ENCODE peak calls at places on chromosomes 3 and 15, in five cellular contexts. One of them, this sample, is unnamed.

GRCh38 chr3:182487621-182488020 is 305.7 kb upstream of the ATP11B start:
- DNase-seq in uterus: no peak
- DNase-seq in glutamatergic neuron: no peak
- DNase-seq in T-cell: no peak
- DNase-seq in stimulated activated naive CD4-positive, alpha-beta T cell: no peak
- DNase-seq in this sample: no peak

GRCh38 chr15:31464216-31465082 is 137.8 kb downstream of the KLF13 start:
- DNase-seq in uterus: no peak
- DNase-seq in glutamatergic neuron: no peak
- DNase-seq in T-cell: no peak
- DNase-seq in stimulated activated naive CD4-positive, alpha-beta T cell: no peak
- DNase-seq in this sample: no peak

GRCh38 chr15:75203908-75204263 is 2.2 kb downstream of the C15orf39 start:
- DNase-seq in uterus: no peak
- DNase-seq in glutamatergic neuron: no peak
- DNase-seq in T-cell: no peak
- DNase-seq in stimulated activated naive CD4-positive, alpha-beta T cell: no peak
- DNase-seq in this sample: no peak

GRCh38 chr3:45054196-45054857 is 28.2 kb downstream of the CLEC3B start:
- DNase-seq in uterus: no peak
- DNase-seq in glutamatergic neuron: no peak
- DNase-seq in T-cell: no peak
- DNase-seq in stimulated activated naive CD4-positive, alpha-beta T cell: no peak
- DNase-seq in this sample: no peak

GRCh38 chr3:40780801-40781406 is 256.1 kb downstream of the ZNF621 start:
- DNase-seq in uterus: peak
- DNase-seq in glutamatergic neuron: peak
- DNase-seq in T-cell: no peak
- DNase-seq in stimulated activated naive CD4-positive, alpha-beta T cell: no peak
- DNase-seq in this sample: peak

GRCh38 chr15:65248506-65248905 is 37.2 kb upstream of the CILP start:
- DNase-seq in uterus: no peak
- DNase-seq in glutamatergic neuron: no peak
- DNase-seq in T-cell: no peak
- DNase-seq in stimulated activated naive CD4-positive, alpha-beta T cell: no peak
- DNase-seq in this sample: peak

GRCh38 chr3:34864011-34864410 is 775.3 kb upstream of the ARPP21 start:
- DNase-seq in uterus: no peak
- DNase-seq in glutamatergic neuron: no peak
- DNase-seq in T-cell: no peak
- DNase-seq in stimulated activated naive CD4-positive, alpha-beta T cell: no peak
- DNase-seq in this sample: no peak

GRCh38 chr3:150412599-150413069 is 4.5 kb downstream of the TSC22D2 start:
- DNase-seq in uterus: no peak
- DNase-seq in glutamatergic neuron: no peak
- DNase-seq in T-cell: no peak
- DNase-seq in stimulated activated naive CD4-positive, alpha-beta T cell: no peak
- DNase-seq in this sample: no peak

GRCh38 chr3:43968465-43968864 is 273.2 kb upstream of the TOPAZ1 start:
- DNase-seq in uterus: no peak
- DNase-seq in glutamatergic neuron: no peak
- DNase-seq in T-cell: no peak
- DNase-seq in stimulated activated naive CD4-positive, alpha-beta T cell: no peak
- DNase-seq in this sample: no peak

GRCh38 chr3:130779031-130779430 is 32.4 kb upstream of the PIK3R4 start:
- DNase-seq in uterus: no peak
- DNase-seq in glutamatergic neuron: no peak
- DNase-seq in T-cell: no peak
- DNase-seq in stimulated activated naive CD4-positive, alpha-beta T cell: no peak
- DNase-seq in this sample: peak

GRCh38 chr3:53880396-53881345 is 1.3 kb downstream of the ACTR8 start:
- DNase-seq in uterus: no peak
- DNase-seq in glutamatergic neuron: no peak
- DNase-seq in T-cell: no peak
- DNase-seq in stimulated activated naive CD4-positive, alpha-beta T cell: no peak
- DNase-seq in this sample: no peak

GRCh38 chr3:31408720-31409119 is 124.0 kb upstream of the STT3B start:
- DNase-seq in uterus: no peak
- DNase-seq in glutamatergic neuron: no peak
- DNase-seq in T-cell: no peak
- DNase-seq in stimulated activated naive CD4-positive, alpha-beta T cell: no peak
- DNase-seq in this sample: no peak

GRCh38 chr3:194255252-194256039 is 95.7 kb downstream of the CPN2 start:
- DNase-seq in uterus: no peak
- DNase-seq in glutamatergic neuron: no peak
- DNase-seq in T-cell: peak
- DNase-seq in stimulated activated naive CD4-positive, alpha-beta T cell: peak
- DNase-seq in this sample: peak

GRCh38 chr15:73305331-73306211 is 63.2 kb downstream of the HCN4 start:
- DNase-seq in uterus: no peak
- DNase-seq in glutamatergic neuron: peak
- DNase-seq in T-cell: no peak
- DNase-seq in stimulated activated naive CD4-positive, alpha-beta T cell: no peak
- DNase-seq in this sample: peak

GRCh38 chr15:45637552-45638033 is 2.8 kb downstream of the SQOR start:
- DNase-seq in uterus: peak
- DNase-seq in glutamatergic neuron: no peak
- DNase-seq in T-cell: peak
- DNase-seq in stimulated activated naive CD4-positive, alpha-beta T cell: peak
- DNase-seq in this sample: no peak

GRCh38 chr15:73240864-73241499 is 127.8 kb downstream of the HCN4 start:
- DNase-seq in uterus: peak
- DNase-seq in glutamatergic neuron: peak
- DNase-seq in T-cell: peak
- DNase-seq in stimulated activated naive CD4-positive, alpha-beta T cell: peak
- DNase-seq in this sample: peak

GRCh38 chr3:184320099-184320445 is 5.7 kb downstream of the EIF4G1 start:
- DNase-seq in uterus: peak
- DNase-seq in glutamatergic neuron: no peak
- DNase-seq in T-cell: no peak
- DNase-seq in stimulated activated naive CD4-positive, alpha-beta T cell: no peak
- DNase-seq in this sample: no peak

GRCh38 chr3:174844746-174845145 is 14.4 kb upstream of the NAALADL2 start:
- DNase-seq in uterus: no peak
- DNase-seq in glutamatergic neuron: no peak
- DNase-seq in T-cell: no peak
- DNase-seq in stimulated activated naive CD4-positive, alpha-beta T cell: no peak
- DNase-seq in this sample: no peak

GRCh38 chr3:128197855-128198254 is 44.6 kb downstream of the EEFSEC start:
- DNase-seq in uterus: no peak
- DNase-seq in glutamatergic neuron: no peak
- DNase-seq in T-cell: no peak
- DNase-seq in stimulated activated naive CD4-positive, alpha-beta T cell: no peak
- DNase-seq in this sample: no peak

GRCh38 chr3:81579744-81580143 is 181.7 kb downstream of the GBE1 start:
- DNase-seq in uterus: no peak
- DNase-seq in glutamatergic neuron: no peak
- DNase-seq in T-cell: no peak
- DNase-seq in stimulated activated naive CD4-positive, alpha-beta T cell: no peak
- DNase-seq in this sample: no peak

GRCh38 chr3:21729888-21730459 is 21.0 kb downstream of the ZNF385D start:
- DNase-seq in uterus: no peak
- DNase-seq in glutamatergic neuron: no peak
- DNase-seq in T-cell: no peak
- DNase-seq in stimulated activated naive CD4-positive, alpha-beta T cell: no peak
- DNase-seq in this sample: no peak

GRCh38 chr3:55501905-55502304 is 14.8 kb upstream of the WNT5A start:
- DNase-seq in uterus: no peak
- DNase-seq in glutamatergic neuron: no peak
- DNase-seq in T-cell: no peak
- DNase-seq in stimulated activated naive CD4-positive, alpha-beta T cell: no peak
- DNase-seq in this sample: no peak

GRCh38 chr3:155334897-155335883 is 41.7 kb upstream of the STRIT1 start:
- DNase-seq in uterus: no peak
- DNase-seq in glutamatergic neuron: no peak
- DNase-seq in T-cell: no peak
- DNase-seq in stimulated activated naive CD4-positive, alpha-beta T cell: no peak
- DNase-seq in this sample: no peak

GRCh38 chr3:46599590-46599989 is 12.7 kb upstream of the FAM240A start:
- DNase-seq in uterus: no peak
- DNase-seq in glutamatergic neuron: no peak
- DNase-seq in T-cell: no peak
- DNase-seq in stimulated activated naive CD4-positive, alpha-beta T cell: no peak
- DNase-seq in this sample: no peak

GRCh38 chr15:64096486-64097431 is 977 bp downstream of the SNX1 start:
- DNase-seq in uterus: no peak
- DNase-seq in glutamatergic neuron: no peak
- DNase-seq in T-cell: no peak
- DNase-seq in stimulated activated naive CD4-positive, alpha-beta T cell: no peak
- DNase-seq in this sample: no peak

GRCh38 chr3:18649666-18650363 is 224.7 kb upstream of the SATB1 start:
- DNase-seq in uterus: no peak
- DNase-seq in glutamatergic neuron: no peak
- DNase-seq in T-cell: no peak
- DNase-seq in stimulated activated naive CD4-positive, alpha-beta T cell: peak
- DNase-seq in this sample: no peak

This sample was measured in nephron progenitor cell.